ENCODE peak calls at places on chromosomes 4 and X, in eight cellular contexts. N is spleen, F is ascending aorta, Z is fibroblast of the aortic adventitia, B is MCF 10A, S is bronchial epithelial cell, G is cardiac muscle cell, W is AG09309. I is an unnamed sample.

GRCh38 chrX:149497054-149497453 is 8.1 kb downstream of the IDS start:
- DNase-seq in N (no peak), F (no peak), Z (no peak), B (no peak), S (no peak), G (no peak), W (no peak), I (no peak)

GRCh38 chrX:13495232-13495631 is 74.2 kb upstream of the EGFL6 start:
- DNase-seq in N (no peak), F (no peak), Z (no peak), B (no peak), S (no peak), G (no peak), W (no peak), I (no peak)

GRCh38 chrX:153416781-153417180 is 5.5 kb downstream of the ZFP92 start:
- DNase-seq in N (no peak), F (no peak), Z (no peak), B (no peak), S (no peak), G (no peak), W (no peak), I (peak)

GRCh38 chrX:14125451-14125850 is 95.8 kb upstream of the GEMIN8 start:
- DNase-seq in N (no peak), F (no peak), Z (no peak), B (no peak), S (no peak), G (no peak), W (no peak), I (no peak)

GRCh38 chrX:123188081-123188480 is 4.0 kb downstream of the GRIA3 start:
- DNase-seq in N (no peak), F (no peak), Z (peak), B (peak), S (peak), G (no peak), W (no peak), I (no peak)

GRCh38 chrX:40012800-40013682 is 84.7 kb downstream of the BCOR start:
- DNase-seq in N (peak), F (peak), Z (peak), B (peak), S (peak), G (peak), W (no peak), I (peak)

GRCh38 chr4:98446499-98447375 is 185.6 kb downstream of the RAP1GDS1 start:
- DNase-seq in N (peak), F (no peak), Z (no peak), B (peak), S (peak), G (no peak), W (no peak), I (peak)

GRCh38 chr4:139873111-139873866 is 207.7 kb downstream of the MGST2 start:
- DNase-seq in N (no peak), F (no peak), Z (peak), B (no peak), S (no peak), G (no peak), W (peak), I (no peak)

GRCh38 chr4:62487016-62487415 is 1286.9 kb downstream of the ADGRL3 start:
- DNase-seq in N (no peak), F (no peak), Z (no peak), B (peak), S (peak), G (no peak), W (no peak), I (no peak)

GRCh38 chr4:1226167-1226514 is 22.8 kb downstream of the CTBP1 start:
- DNase-seq in N (peak), F (no peak), Z (no peak), B (no peak), S (no peak), G (no peak), W (no peak), I (no peak)

GRCh38 chr4:150477869-150478268 is 104.1 kb upstream of the MAB21L2 start:
- DNase-seq in N (no peak), F (no peak), Z (no peak), B (no peak), S (no peak), G (no peak), W (no peak), I (no peak)

GRCh38 chrX:29869837-29870236 is 345.5 kb upstream of the MAGEB2 start:
- DNase-seq in N (no peak), F (no peak), Z (no peak), B (no peak), S (no peak), G (no peak), W (no peak), I (no peak)

GRCh38 chrX:18354369-18355329 is at the start of gene SCML2:
- DNase-seq in N (peak), F (no peak), Z (peak), B (peak), S (no peak), G (peak), W (no peak), I (peak)

GRCh38 chrX:9775930-9776329 is 10.3 kb upstream of the GPR143 start:
- DNase-seq in N (no peak), F (no peak), Z (no peak), B (no peak), S (no peak), G (no peak), W (no peak), I (no peak)

GRCh38 chr4:152278505-152279301 is 257.2 kb downstream of the FBXW7 start:
- DNase-seq in N (no peak), F (no peak), Z (no peak), B (no peak), S (peak), G (no peak), W (no peak), I (no peak)

GRCh38 chr4:156718226-156718625 is 253.4 kb downstream of the PDGFC start:
- DNase-seq in N (no peak), F (no peak), Z (no peak), B (no peak), S (peak), G (no peak), W (no peak), I (peak)

GRCh38 chrX:94743478-94743877 is 1069.5 kb downstream of the FAM133A start:
- DNase-seq in N (no peak), F (no peak), Z (no peak), B (no peak), S (no peak), G (no peak), W (no peak), I (no peak)

GRCh38 chr4:100034265-100034664 is 84.2 kb upstream of the H2AZ1 start:
- DNase-seq in N (no peak), F (no peak), Z (no peak), B (no peak), S (no peak), G (no peak), W (no peak), I (no peak)

GRCh38 chr4:119041951-119042560 is 93.6 kb upstream of the MYOZ2 start:
- DNase-seq in N (no peak), F (peak), Z (peak), B (peak), S (peak), G (peak), W (peak), I (peak)

GRCh38 chr4:9952415-9952950 is 68.8 kb downstream of the SLC2A9 start:
- DNase-seq in N (no peak), F (no peak), Z (no peak), B (peak), S (peak), G (no peak), W (no peak), I (no peak)

DNA sequence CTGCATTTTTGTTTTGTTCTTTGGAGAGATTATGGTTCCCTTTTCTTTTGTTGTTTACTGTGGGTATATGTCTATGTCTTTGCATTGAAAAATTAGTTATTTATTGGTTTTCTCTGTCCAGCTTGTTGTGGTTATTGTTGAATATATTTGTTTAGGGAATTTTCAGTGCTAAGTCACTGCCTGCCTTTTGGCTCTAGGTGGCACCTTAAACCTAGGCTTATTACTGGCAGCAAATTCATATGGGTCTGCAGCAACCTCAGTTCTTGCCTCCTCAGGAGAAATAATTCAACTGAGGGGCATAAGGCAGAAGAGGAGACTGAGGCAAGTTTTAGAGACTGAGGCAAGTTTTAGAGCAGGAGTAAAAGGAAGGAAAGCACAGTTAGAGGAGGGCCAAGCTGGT is 1157.3 kb upstream of the AGA start:
- DNase-seq in N (no peak), F (no peak), Z (no peak), B (peak), S (no peak), G (peak), W (no peak), I (no peak)
- TF ChIP-seq CTCF in N (no peak), F (no peak), Z (no peak), B (peak), S (no peak), G (no peak), W (no peak), I (no peak)

DNA sequence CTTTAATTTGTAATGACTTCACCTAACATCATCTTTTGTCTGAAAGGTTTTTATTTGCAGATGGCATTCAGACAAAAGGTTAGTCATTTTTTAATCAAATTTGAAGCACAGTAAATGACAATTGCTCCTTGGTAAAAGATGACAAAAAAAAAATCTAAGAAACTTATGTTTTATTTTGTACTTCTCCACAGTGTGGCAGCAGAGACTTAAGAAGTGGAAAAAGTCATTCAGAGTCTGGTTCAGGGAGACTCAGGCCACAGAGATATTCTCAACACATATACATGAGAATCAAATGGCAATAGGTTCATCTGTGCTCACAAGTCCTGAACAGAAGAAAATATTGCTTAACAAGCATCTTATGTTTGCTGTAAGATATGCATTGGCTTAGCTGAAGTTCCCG is 436.2 kb downstream of the KCNIP4 start:
- DNase-seq in N (no peak), F (no peak), Z (peak), B (peak), S (peak), G (peak), W (peak), I (peak)
- TF ChIP-seq CTCF in N (no peak), F (no peak), Z (peak), B (peak), S (peak), G (peak), W (peak), I (peak)

GRCh38 chrX:130578906-130579305 is 177.1 kb downstream of the RBMX2 start:
- DNase-seq in N (no peak), F (no peak), Z (no peak), B (no peak), S (no peak), G (no peak), W (no peak), I (no peak)

GRCh38 chrX:130577431-130577830 is 175.6 kb downstream of the RBMX2 start:
- DNase-seq in N (no peak), F (no peak), Z (no peak), B (no peak), S (no peak), G (no peak), W (no peak), I (no peak)

DNA sequence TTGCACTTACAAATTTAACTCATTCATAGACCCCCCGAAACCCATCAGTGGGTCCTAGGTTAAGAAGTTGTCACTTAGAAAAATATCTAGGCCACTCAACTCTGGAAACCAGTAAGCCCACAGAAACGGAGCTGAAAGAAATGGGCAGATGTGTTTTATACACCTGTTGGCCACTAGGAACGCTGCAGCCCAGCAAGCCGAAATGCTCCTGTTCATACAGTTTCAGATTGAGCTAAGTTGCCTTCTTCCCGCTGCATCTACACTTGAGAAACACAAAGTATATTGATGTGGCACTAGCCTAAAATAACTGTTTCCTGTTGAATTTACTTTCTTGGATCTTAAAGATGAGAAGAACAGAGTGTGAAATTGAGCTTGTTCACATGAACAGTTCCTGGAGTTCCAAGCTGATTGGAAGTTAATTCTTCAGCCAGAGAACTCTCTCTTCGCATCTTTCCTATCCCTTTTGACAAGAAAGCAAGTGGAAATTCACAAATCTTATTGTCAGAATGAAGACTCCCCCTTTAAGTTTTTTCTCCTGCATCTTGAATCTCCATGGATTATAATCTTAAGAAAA is 174.1 kb downstream of the RBMX2 start:
- DNase-seq in N (no peak), F (peak), Z (peak), B (peak), S (peak), G (peak), W (peak), I (peak)
- TF ChIP-seq CTCF in N (no peak), F (peak), Z (peak), B (peak), S (peak), G (peak), W (peak), I (peak)

GRCh38 chrX:38474543-38474942 is 86.8 kb upstream of the TSPAN7 start:
- DNase-seq in N (no peak), F (no peak), Z (no peak), B (no peak), S (no peak), G (no peak), W (no peak), I (no peak)
- TF ChIP-seq CTCF in N (no peak), F (no peak), Z (no peak), B (no peak), S (no peak), G (no peak), W (no peak), I (no peak)

DNA sequence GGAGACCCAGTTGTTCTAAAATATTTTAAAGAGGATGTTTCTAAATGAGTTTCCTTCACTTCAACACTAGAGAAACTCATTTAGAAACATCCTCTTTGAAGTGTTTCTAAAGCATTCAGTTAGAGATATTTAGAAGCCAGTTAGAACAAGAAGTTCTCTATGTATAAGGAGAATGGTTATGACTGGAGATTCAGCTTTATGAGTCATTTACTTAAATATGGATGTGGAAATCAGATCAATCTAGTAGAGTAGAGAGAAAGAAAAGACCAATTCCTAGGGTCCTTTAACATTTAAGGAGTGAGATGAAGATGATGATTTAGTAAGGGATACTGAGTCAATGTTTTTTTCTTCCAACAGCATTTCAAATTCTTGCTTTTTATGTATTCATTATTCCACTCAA is 234.1 kb downstream of the GRXCR1 start:
- DNase-seq in N (no peak), F (no peak), Z (no peak), B (no peak), S (peak), G (no peak), W (no peak), I (no peak)
- TF ChIP-seq CTCF in N (no peak), F (no peak), Z (no peak), B (no peak), S (no peak), G (no peak), W (no peak), I (no peak)

DNA sequence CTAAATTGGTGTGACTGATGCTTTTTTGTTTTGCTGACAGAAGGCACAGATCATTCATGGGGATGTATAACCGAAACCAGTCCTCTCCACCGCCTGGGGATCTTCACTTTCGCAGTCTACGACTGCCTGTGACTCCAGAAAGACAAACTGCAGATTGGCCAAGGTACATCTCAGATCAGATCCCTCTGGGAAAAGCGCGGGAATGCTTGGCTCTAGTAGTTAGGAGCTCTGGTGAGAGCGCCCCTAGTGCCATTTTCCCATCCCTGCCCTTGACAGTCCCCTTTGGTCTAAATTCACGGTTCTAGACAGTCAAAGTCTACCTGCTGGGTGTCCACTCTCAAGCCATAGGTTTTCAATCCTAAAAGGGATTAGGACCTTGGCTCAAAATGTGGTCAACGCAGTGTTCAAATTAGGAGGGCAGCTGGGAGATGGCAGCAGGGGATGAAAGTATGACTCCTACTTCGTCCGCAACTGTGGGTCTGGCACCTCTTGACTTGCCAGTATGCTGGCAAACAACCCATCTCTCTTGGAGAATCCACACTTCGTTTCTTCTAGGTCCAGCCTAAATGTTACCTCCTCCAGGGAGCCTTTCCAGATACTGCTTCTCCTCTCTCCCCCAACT is 6.9 kb upstream of the HAND2 start:
- DNase-seq in N (no peak), F (no peak), Z (peak), B (peak), S (no peak), G (peak), W (no peak), I (peak)
- TF ChIP-seq CTCF in N (no peak), F (no peak), Z (peak), B (no peak), S (no peak), G (no peak), W (no peak), I (peak)

DNA sequence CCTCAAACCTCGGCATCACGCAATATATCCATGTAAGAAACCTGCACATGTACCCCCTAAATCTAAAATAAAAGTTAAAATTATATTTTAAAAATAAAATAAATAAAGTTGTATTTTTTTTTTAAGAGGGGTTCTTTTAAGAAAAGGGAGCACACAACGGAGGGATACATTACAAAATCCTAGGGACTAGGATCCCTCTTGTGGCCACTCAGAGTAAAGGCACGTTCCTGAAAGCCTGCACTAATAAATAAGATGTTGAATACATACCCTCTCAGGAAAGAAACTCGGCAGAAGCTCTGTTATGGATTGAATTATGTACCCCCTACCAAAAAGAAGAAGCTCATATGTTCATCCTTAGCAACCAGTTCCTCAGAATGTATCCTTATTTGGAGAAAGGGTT is 50.9 kb upstream of the PRDX4 start:
- DNase-seq in N (no peak), F (no peak), Z (peak), B (peak), S (peak), G (peak), W (peak), I (peak)
- TF ChIP-seq CTCF in N (no peak), F (peak), Z (peak), B (peak), S (peak), G (peak), W (peak), I (peak)

I was measured in fibroblast of villous mesenchyme.